ENCODE peak calls at places on chromosomes 3 and 15, in seven cellular contexts. O, J, T, F, U, N and Z are unnamed samples.

GRCh38 chr3:195546130-195546560 is 3.0 kb upstream of the PPP1R2 start:
- DNase-seq in U (peak; percentile 69), J (no peak), T (peak; percentile 97), O (no peak), F (no peak), N (peak; percentile 33), Z (peak; percentile 96)

GRCh38 chr3:116806351-116806750 is 96.8 kb downstream of the TUSC7 start:
- DNase-seq in O (no peak), J (no peak), U (no peak), T (no peak), N (no peak), F (no peak), Z (no peak)

GRCh38 chr15:45474799-45475198 is 47.8 kb downstream of the SLC30A4 start:
- DNase-seq in J (no peak), O (no peak), T (no peak), U (no peak), N (no peak), F (no peak), Z (no peak)

GRCh38 chr15:65209701-65210643 is 1.3 kb downstream of the CILP start:
- DNase-seq in T (no peak), N (no peak), O (no peak), U (no peak), J (no peak), F (no peak), Z (no peak)

GRCh38 chr3:117611242-117611641 is 901.7 kb downstream of the TUSC7 start:
- DNase-seq in J (no peak), O (no peak), U (no peak), N (no peak), T (no peak), F (no peak), Z (no peak)

GRCh38 chr3:63967675-63968611 is 55.4 kb downstream of the PSMD6 start:
- DNase-seq in O (no peak), N (no peak), U (no peak), F (no peak), J (peak; percentile 43), T (peak; percentile 44), Z (no peak)

GRCh38 chr3:31621314-31621713 is 88.6 kb downstream of the STT3B start:
- DNase-seq in U (no peak), T (no peak), J (no peak), F (no peak), N (no peak), O (no peak), Z (peak; percentile 17)

GRCh38 chr3:100041328-100041749 is 73.0 kb downstream of the FILIP1L start:
- DNase-seq in O (no peak), T (peak; percentile 94), J (peak; percentile 12), F (no peak), U (peak; percentile 56), N (no peak), Z (peak; percentile 83)

GRCh38 chr15:66163553-66163952 is 90.0 kb downstream of the MEGF11 start:
- DNase-seq in J (no peak), N (no peak), F (no peak), T (no peak), O (peak; percentile 17), U (no peak), Z (no peak)

GRCh38 chr3:124277516-124277890 is 285.6 kb upstream of the ROPN1 start:
- DNase-seq in O (no peak), J (no peak), T (no peak), N (no peak), F (no peak), U (no peak), Z (no peak)

GRCh38 chr15:69869881-69870465 is 227.7 kb downstream of the TLE3 start:
- DNase-seq in U (no peak), N (no peak), O (peak; percentile 35), J (no peak), T (no peak), F (no peak), Z (no peak)

GRCh38 chr3:49378249-49378899 is 20.2 kb upstream of the GPX1 start:
- DNase-seq in N (no peak), O (no peak), F (no peak), J (no peak), T (peak; percentile 24), U (peak; percentile 35), Z (peak; percentile 85)

GRCh38 chr15:70034141-70034540 is 63.6 kb downstream of the TLE3 start:
- DNase-seq in T (no peak), N (no peak), U (no peak), F (no peak), J (no peak), O (no peak), Z (no peak)

GRCh38 chr15:90212221-90213079 is 11.3 kb downstream of the SEMA4B start:
- DNase-seq in O (no peak), T (no peak), F (no peak), J (no peak), N (no peak), U (no peak), Z (no peak)

GRCh38 chr15:38072007-38072506 is 137.6 kb downstream of the TMCO5A start:
- DNase-seq in T (no peak), U (no peak), O (peak; percentile 35), J (no peak), F (no peak), N (no peak), Z (no peak)

GRCh38 chr3:134153761-134154160 is 96.9 kb downstream of the RYK start:
- DNase-seq in T (no peak), F (no peak), N (no peak), O (no peak), U (no peak), J (no peak), Z (no peak)

GRCh38 chr3:105470851-105471250 is 104.1 kb downstream of the ALCAM start:
- DNase-seq in U (no peak), J (no peak), F (no peak), N (no peak), O (no peak), T (no peak), Z (no peak)

GRCh38 chr3:40262331-40262730 is 47.2 kb upstream of the EIF1B start:
- DNase-seq in O (no peak), U (no peak), J (no peak), N (no peak), F (no peak), T (no peak), Z (no peak)

GRCh38 chr3:105867690-105868449 is 942 bp downstream of the CBLB start:
- DNase-seq in F (no peak), N (no peak), T (peak; percentile 7), U (no peak), J (no peak), O (no peak), Z (peak; percentile 8)

GRCh38 chr3:151770941-151771340 is 37.2 kb downstream of the AADACL2 start:
- DNase-seq in O (no peak), N (no peak), J (no peak), F (no peak), T (no peak), U (no peak), Z (peak; percentile 54)

GRCh38 chr15:88881781-88882180 is 13.6 kb downstream of the HAPLN3 start:
- DNase-seq in J (no peak), U (no peak), O (no peak), F (no peak), T (no peak), N (no peak), Z (no peak)

GRCh38 chr3:185399629-185400339 is 36.8 kb downstream of the MAP3K13 start:
- DNase-seq in T (no peak), N (no peak), J (no peak), O (no peak), U (no peak), F (no peak), Z (no peak)

GRCh38 chr3:107488942-107489341 is 33.8 kb upstream of the BBX start:
- DNase-seq in F (no peak), J (no peak), U (no peak), O (no peak), T (no peak), N (no peak), Z (no peak)

GRCh38 chr15:58554758-58555157 is 123.0 kb downstream of the LIPC start:
- DNase-seq in J (no peak), T (no peak), O (no peak), F (no peak), N (no peak), U (no peak), Z (no peak)